ENCODE peak calls at places on chromosome 4, in five cellular contexts. H is fibroblast of the aortic adventitia, X is tibial nerve, V is brain microvascular endothelial cell, M is HCT116. N is an unnamed sample.

GRCh38 chr4:139956436-139957107 is 197.4 kb downstream of the MAML3 start:
- DNase-seq in H (peak), X (no peak), V (no peak), M (no peak), N (peak)

GRCh38 chr4:156790866-156791265 is 180.7 kb downstream of the PDGFC start:
- DNase-seq in H (peak), X (no peak), V (peak), M (no peak), N (peak)

GRCh38 chr4:7146059-7146763 is 46.1 kb upstream of the SORCS2 start:
- DNase-seq in H (no peak), X (no peak), V (no peak), M (no peak), N (no peak)

GRCh38 chr4:183214912-183215488 is 105.1 kb downstream of the CLDN22 start:
- DNase-seq in H (no peak), X (no peak), V (no peak), M (no peak), N (no peak)

GRCh38 chr4:144507309-144508101 is 138.5 kb upstream of the HHIP start:
- DNase-seq in H (peak), X (no peak), V (peak), M (no peak), N (peak)

GRCh38 chr4:139144161-139144859 is 32.7 kb downstream of the ELF2 start:
- DNase-seq in H (peak), X (peak), V (peak), M (no peak), N (peak)

GRCh38 chr4:170139764-170140163 is 50.0 kb upstream of the AADAT start:
- DNase-seq in H (peak), X (no peak), V (peak), M (no peak), N (peak)

GRCh38 chr4:154709550-154709949 is 34.2 kb upstream of the LRAT start:
- DNase-seq in H (no peak), X (no peak), V (no peak), M (no peak), N (no peak)

GRCh38 chr4:89105726-89106125 is 5.6 kb upstream of the TIGD2 start:
- DNase-seq in H (no peak), X (no peak), V (no peak), M (no peak), N (no peak)

GRCh38 chr4:147518846-147519767 is 38.2 kb downstream of the EDNRA start:
- DNase-seq in H (peak), X (peak), V (peak), M (peak), N (peak)

GRCh38 chr4:105677689-105678088 is 30.8 kb downstream of the INTS12 start:
- DNase-seq in H (no peak), X (no peak), V (no peak), M (no peak), N (no peak)

GRCh38 chr4:128163177-128164117 is 102.3 kb downstream of the LARP1B start:
- DNase-seq in H (peak), X (no peak), V (no peak), M (peak), N (peak)

GRCh38 chr4:128161138-128161537 is 100.0 kb downstream of the LARP1B start:
- DNase-seq in H (no peak), X (no peak), V (no peak), M (no peak), N (no peak)

GRCh38 chr4:128158894-128159293 is 97.8 kb downstream of the LARP1B start:
- DNase-seq in H (no peak), X (no peak), V (no peak), M (no peak), N (no peak)

GRCh38 chr4:128159967-128160366 is 98.9 kb downstream of the LARP1B start:
- DNase-seq in H (no peak), X (no peak), V (peak), M (no peak), N (peak)

GRCh38 chr4:128162434-128162833 is 101.3 kb downstream of the LARP1B start:
- DNase-seq in H (peak), X (no peak), V (no peak), M (no peak), N (peak)
- H3K4me3 ChIP-seq in H (no peak), X (no peak), V (no peak), M (no peak), N (no peak)

GRCh38 chr4:82784615-82785247 is 13.9 kb downstream of the SCD5 start:
- DNase-seq in H (peak), X (no peak), V (peak), M (no peak), N (peak)
- H3K4me3 ChIP-seq in H (peak), X (no peak), V (peak), M (no peak), N (peak)

GRCh38 chr4:73603854-73604584 is 16.2 kb downstream of the RASSF6 start:
- DNase-seq in H (peak), X (no peak), V (no peak), M (no peak), N (peak)
- H3K4me3 ChIP-seq in H (no peak), X (no peak), V (no peak), M (no peak), N (no peak)

DNA sequence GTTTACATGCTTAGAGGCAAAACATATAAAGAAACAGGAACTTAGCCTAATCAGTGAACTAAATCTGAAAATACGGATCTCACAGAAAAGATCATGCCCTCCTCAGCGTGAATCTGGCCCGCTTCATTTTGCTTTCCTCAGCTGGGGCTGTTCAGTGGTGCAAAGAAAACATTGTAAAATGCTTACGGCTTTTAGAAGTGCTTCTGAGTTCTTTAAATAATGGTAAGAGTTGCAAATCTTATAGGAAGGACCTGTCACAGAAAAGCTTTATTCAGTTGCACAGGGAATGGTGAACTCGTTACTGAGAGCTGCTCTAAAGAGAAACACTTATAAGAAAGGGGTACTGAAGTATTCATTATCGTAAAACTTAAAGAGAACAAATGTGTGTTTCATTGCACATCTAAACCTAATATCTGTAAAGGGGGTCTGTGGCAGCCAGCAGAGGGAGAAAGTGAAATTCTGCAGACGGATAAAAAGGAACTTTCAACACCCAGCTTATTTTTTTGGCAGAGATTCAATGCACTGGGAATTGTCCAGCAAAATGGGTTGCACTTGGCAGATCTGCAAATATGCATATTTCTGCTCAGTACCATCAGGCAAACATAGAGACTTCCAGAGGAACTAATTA is 139.2 kb upstream of the ANK2 start:
- DNase-seq in H (peak), X (peak), V (peak), M (no peak), N (peak)
- H3K4me3 ChIP-seq in H (peak), X (peak), V (peak), M (no peak), N (peak)

DNA sequence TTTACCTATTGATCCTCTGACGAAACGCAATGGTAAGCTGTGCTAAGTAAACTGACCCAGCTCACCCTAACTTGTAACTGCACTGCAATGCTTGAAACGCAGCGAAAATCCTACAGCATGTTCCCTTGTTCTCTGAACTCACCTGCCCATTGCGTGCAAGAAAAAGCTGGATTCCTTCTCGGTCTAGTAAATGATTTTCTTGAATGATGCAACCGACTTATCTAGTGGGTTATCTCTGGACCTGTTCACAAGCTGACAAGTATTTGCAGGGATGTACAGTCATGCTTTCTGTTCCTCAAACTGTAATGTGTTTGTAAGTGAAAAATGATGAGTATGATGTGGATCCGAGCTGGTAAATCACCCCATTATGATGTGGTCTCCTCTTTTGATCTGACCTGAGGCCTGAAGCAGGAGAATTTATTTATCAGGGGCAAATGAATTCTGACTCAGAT is 140.1 kb downstream of the BTC start:
- DNase-seq in H (no peak), X (no peak), V (peak), M (peak), N (no peak)
- H3K4me3 ChIP-seq in H (no peak), X (no peak), V (no peak), M (peak), N (no peak)

N was measured in fibroblast of pulmonary artery.